ENCODE peak calls at places on chromosome 13, in four cellular contexts. Y, L, M and N are unnamed samples.

GRCh38 chr13:23554000-23554399 is 16.2 kb upstream of the TNFRSF19 start:
- DNase-seq in Y (no peak), L (no peak), M (no peak), N (no peak)

GRCh38 chr13:108086678-108087077 is 128.7 kb downstream of the LIG4 start:
- DNase-seq in M (no peak), L (peak), Y (no peak), N (no peak)

GRCh38 chr13:99991806-99992242 is 10.2 kb downstream of the ZIC2 start:
- DNase-seq in Y (no peak), M (no peak), L (no peak), N (no peak)

GRCh38 chr13:113369189-113369588 is 5.3 kb upstream of the GRTP1 start:
- DNase-seq in Y (no peak), M (no peak), L (no peak), N (no peak)

GRCh38 chr13:25200783-25201182 is 28.7 kb upstream of the AMER2 start:
- DNase-seq in M (no peak), L (no peak), Y (no peak), N (no peak)

GRCh38 chr13:40485611-40486517 is 180.6 kb downstream of the FOXO1 start:
- DNase-seq in L (no peak), M (no peak), Y (no peak), N (no peak)

GRCh38 chr13:32031815-32032345 is 306 bp downstream of the FRY start:
- DNase-seq in Y (no peak), M (no peak), L (no peak), N (no peak)

GRCh38 chr13:112065867-112066623 is 904 bp upstream of the SOX1 start:
- DNase-seq in Y (no peak), L (no peak), M (no peak), N (no peak)

GRCh38 chr13:96141032-96141431 is 51.1 kb downstream of the HS6ST3 start:
- DNase-seq in L (no peak), M (no peak), Y (no peak), N (no peak)